ENCODE peak calls at places on chromosomes 11 and 22, in four cellular contexts. V, O, B and C are unnamed samples.

GRCh38 chr11:57637626-57638004 is 12.1 kb downstream of the YPEL4 start:
- DNase-seq in V (no peak), O (no peak), B (no peak), C (no peak)

GRCh38 chr11:117300301-117300700 is 9.2 kb downstream of the BACE1-AS start:
- DNase-seq in V (no peak), O (no peak), B (no peak), C (peak; percentile 24)

GRCh38 chr11:117143390-117143789 is 697 bp upstream of the PAFAH1B2 start:
- DNase-seq in V (no peak), O (no peak), B (peak; percentile 20), C (peak; percentile 19)

GRCh38 chr11:93000511-93001476 is 31.3 kb downstream of the MTNR1B start:
- DNase-seq in V (peak; percentile 40), O (no peak), B (peak; percentile 40), C (no peak)

GRCh38 chr11:7609015-7609414 is 64.3 kb downstream of the CYB5R2 start:
- DNase-seq in V (no peak), O (no peak), B (no peak), C (no peak)

GRCh38 chr11:131354251-131354701 is 16.1 kb upstream of the NTM start:
- DNase-seq in V (no peak), O (no peak), B (no peak), C (no peak)

GRCh38 chr22:25970348-25970995 is 198.8 kb upstream of the SEZ6L start:
- DNase-seq in V (no peak), O (no peak), B (no peak), C (no peak)

GRCh38 chr11:30150425-30150824 is 80.4 kb upstream of the FSHB start:
- DNase-seq in V (no peak), O (no peak), B (no peak), C (no peak)

GRCh38 chr11:1360835-1361357 is 28.8 kb upstream of the BRSK2 start:
- DNase-seq in V (no peak), O (no peak), B (no peak), C (no peak)

GRCh38 chr11:20000393-20001134 is 159.7 kb downstream of the DBX1 start:
- DNase-seq in V (no peak), O (no peak), B (no peak), C (no peak)

GRCh38 chr22:35230839-35231584 is 26.3 kb upstream of the HMGXB4 start:
- DNase-seq in V (no peak), O (no peak), B (no peak), C (no peak)

GRCh38 chr22:45441158-45441557 is 27.7 kb downstream of the RIBC2 start:
- DNase-seq in V (peak; percentile 49), O (no peak), B (no peak), C (peak; percentile 34)

GRCh38 chr11:110095554-110095953 is 2.4 kb downstream of the ZC3H12C start:
- DNase-seq in V (no peak), O (no peak), B (no peak), C (no peak)

GRCh38 chr22:34972498-34972897 is 93.5 kb upstream of the ISX start:
- DNase-seq in V (no peak), O (no peak), B (no peak), C (no peak)

GRCh38 chr11:71125150-71125549 is 127.2 kb downstream of the SHANK2 start:
- DNase-seq in V (no peak), O (no peak), B (no peak), C (no peak)

GRCh38 chr11:45154276-45154675 is 7.8 kb downstream of the PRDM11 start:
- DNase-seq in V (no peak), O (no peak), B (no peak), C (no peak)

GRCh38 chr11:19228956-19229355 is 11.8 kb downstream of the E2F8 start:
- DNase-seq in V (no peak), O (no peak), B (no peak), C (no peak)

GRCh38 chr11:129208863-129209262 is 16.7 kb upstream of the ARHGAP32 start:
- DNase-seq in V (no peak), O (no peak), B (no peak), C (no peak)

GRCh38 chr11:83574516-83574915 is 288.3 kb upstream of the CCDC90B start:
- DNase-seq in V (no peak), O (no peak), B (peak; percentile 33), C (no peak)

GRCh38 chr11:46490576-46491100 is 99.1 kb upstream of the CHRM4 start:
- DNase-seq in V (no peak), O (no peak), B (no peak), C (no peak)

GRCh38 chr11:69297926-69298777 is 4.2 kb downstream of the MYEOV start:
- DNase-seq in V (peak; percentile 87), O (no peak), B (no peak), C (peak; percentile 40)

GRCh38 chr11:69107413-69107812 is 48.3 kb upstream of the SMIM38 start:
- DNase-seq in V (no peak), O (no peak), B (no peak), C (no peak)

GRCh38 chr11:116499396-116500001 is 273.3 kb downstream of the BUD13 start:
- DNase-seq in V (peak; percentile 4), O (no peak), B (no peak), C (no peak)

GRCh38 chr22:47173535-47174021 is 411.1 kb downstream of the TBC1D22A start:
- DNase-seq in V (no peak), O (no peak), B (no peak), C (no peak)

GRCh38 chr11:96554236-96554635 is 164.4 kb downstream of the JRKL start:
- DNase-seq in V (no peak), O (no peak), B (no peak), C (no peak)

GRCh38 chr11:33543823-33544222 is 156.8 kb downstream of the C11orf91 start:
- DNase-seq in V (no peak), O (no peak), B (no peak), C (no peak)

GRCh38 chr11:118908931-118909618 is 16.7 kb downstream of the BCL9L start:
- DNase-seq in V (peak; percentile 87), O (no peak), B (peak; percentile 85), C (peak; percentile 70)

GRCh38 chr22:21937041-21937820 is 15.4 kb downstream of the PPM1F start:
- DNase-seq in V (no peak), O (no peak), B (no peak), C (no peak)

GRCh38 chr11:3747704-3748103 is 49.6 kb downstream of the NUP98 start:
- DNase-seq in V (peak; percentile 38), O (no peak), B (peak; percentile 67), C (no peak)

GRCh38 chr11:73195191-73196007 is 22.7 kb upstream of the P2RY2 start:
- DNase-seq in V (no peak), O (no peak), B (no peak), C (no peak)

GRCh38 chr11:132028380-132029240 is 658.2 kb downstream of the NTM start:
- DNase-seq in V (peak; percentile 65), O (no peak), B (peak; percentile 36), C (peak; percentile 34)

GRCh38 chr11:469684-470667 is 19.9 kb downstream of the PTDSS2 start:
- DNase-seq in V (peak; percentile 65), O (no peak), B (peak; percentile 22), C (peak; percentile 13)